ENCODE peak calls at places on chromosomes 4 and X, in eight cellular contexts. C is endodermal cell; H is A172; X is stimulated activated naive CD4-positive, alpha-beta T cell; S is AG08396; Z is hepatic stellate cell; F is mesendoderm; O is T-helper 2 cell. R is an unnamed sample.
A peak's percentile ranks its signal among the peaks of the same experiment; 100 is the strongest.

GRCh38 chr4:7074423-7074822 is 6.6 kb upstream of the GRPEL1 start:
- DNase-seq in C (no peak), Z (no peak), O (no peak), S (peak; percentile 47), F (no peak), X (no peak), H (peak; percentile 74), R (no peak)

GRCh38 chrX:115679460-115679859 is 118.5 kb downstream of the PLS3 start:
- DNase-seq in O (no peak), S (peak; percentile 24), H (peak; percentile 0), C (no peak), X (no peak), Z (peak; percentile 47), F (peak; percentile 33), R (no peak)

GRCh38 chr4:244471-244870 is 60.8 kb downstream of the ZNF732 start:
- DNase-seq in C (peak; percentile 74), O (peak; percentile 28), Z (no peak), F (peak; percentile 64), S (no peak), X (peak; percentile 62), H (peak; percentile 7), R (peak; percentile 14)

GRCh38 chrX:107562482-107562881 is 65.8 kb upstream of the PRPS1 start:
- DNase-seq in S (peak; percentile 62), O (no peak), Z (peak; percentile 58), H (peak; percentile 52), X (no peak), C (peak; percentile 70), F (peak; percentile 69), R (no peak)

GRCh38 chr4:95379633-95380032 is 169.1 kb downstream of the UNC5C start:
- DNase-seq in O (no peak), S (no peak), H (no peak), Z (no peak), C (no peak), F (no peak), X (no peak), R (no peak)

GRCh38 chrX:3939967-3940610 is 226.6 kb upstream of the PRKX start:
- DNase-seq in Z (peak; percentile 12), F (peak; percentile 25), S (peak; percentile 27), H (peak; percentile 6), X (peak; percentile 12), C (no peak), O (no peak), R (no peak)

GRCh38 chr4:123168812-123169211 is 227.8 kb upstream of the SPRY1 start:
- DNase-seq in O (no peak), F (peak; percentile 4), X (no peak), S (no peak), Z (no peak), H (no peak), C (no peak), R (no peak)

GRCh38 chr4:1978741-1979476 is 29.9 kb downstream of the NELFA start:
- DNase-seq in H (no peak), C (no peak), X (no peak), S (no peak), O (no peak), Z (no peak), F (no peak), R (no peak)

GRCh38 chrX:15918003-15918402 is 63.4 kb upstream of the AP1S2 start:
- DNase-seq in C (no peak), S (no peak), X (no peak), Z (no peak), F (no peak), O (no peak), H (no peak), R (no peak)

GRCh38 chr4:6984611-6985115 is 58.5 kb upstream of the TADA2B start:
- DNase-seq in H (no peak), C (no peak), O (no peak), F (no peak), Z (no peak), S (no peak), X (no peak), R (no peak)

GRCh38 chr4:77155631-77156345 is 1.2 kb upstream of the CCNG2 start:
- DNase-seq in S (no peak), F (peak; percentile 61), H (no peak), O (no peak), C (no peak), Z (no peak), X (no peak), R (no peak)

GRCh38 chr4:10106421-10107039 is 10.1 kb downstream of the WDR1 start:
- DNase-seq in X (no peak), O (peak; percentile 72), F (peak; percentile 80), C (no peak), S (peak; percentile 94), Z (peak; percentile 98), H (peak; percentile 98), R (no peak)

GRCh38 chr4:26779674-26780073 is 81.0 kb upstream of the STIM2 start:
- DNase-seq in C (no peak), H (peak; percentile 17), X (no peak), Z (no peak), O (no peak), F (no peak), S (peak; percentile 36), R (no peak)

GRCh38 chrX:40145670-40146470 is 48.1 kb upstream of the BCOR start:
- DNase-seq in S (peak; percentile 52), Z (peak; percentile 46), C (peak; percentile 68), O (no peak), X (no peak), H (no peak), F (no peak), R (no peak)

GRCh38 chr4:176778063-176778462 is 14.7 kb downstream of the VEGFC start:
- DNase-seq in C (no peak), H (peak; percentile 53), F (no peak), Z (no peak), S (no peak), O (no peak), X (no peak), R (no peak)

GRCh38 chr4:174503079-174503724 is 19.1 kb downstream of the HPGD start:
- DNase-seq in X (no peak), C (no peak), Z (no peak), O (no peak), H (peak; percentile 33), S (peak; percentile 11), F (no peak), R (no peak)

GRCh38 chrX:38820751-38821150 is 19.5 kb downstream of the MID1IP1 start:
- DNase-seq in H (no peak), Z (no peak), X (no peak), O (no peak), C (no peak), S (no peak), F (no peak), R (no peak)

GRCh38 chr4:77151246-77151645 is 5.8 kb upstream of the CCNG2 start:
- DNase-seq in Z (no peak), C (no peak), F (no peak), H (no peak), S (no peak), X (no peak), O (no peak), R (no peak)

GRCh38 chrX:119640621-119641020 is 34.4 kb upstream of the NKRF start:
- DNase-seq in O (no peak), S (no peak), F (no peak), Z (no peak), X (no peak), H (no peak), C (no peak), R (no peak)

GRCh38 chrX:74500555-74500954 is 79.3 kb downstream of the SLC16A2 start:
- DNase-seq in O (no peak), C (no peak), F (no peak), S (no peak), Z (no peak), H (no peak), X (no peak), R (no peak)

GRCh38 chr4:52892880-52893279 is 30.8 kb downstream of the RASL11B start:
- DNase-seq in F (no peak), O (no peak), C (no peak), H (no peak), X (no peak), Z (no peak), S (peak; percentile 43), R (no peak)

GRCh38 chrX:65596270-65596669 is 61.7 kb upstream of the LAS1L start:
- DNase-seq in X (peak; percentile 29), O (peak; percentile 62), F (peak; percentile 50), Z (no peak), H (peak; percentile 62), S (no peak), C (no peak), R (peak; percentile 10)

GRCh38 chr4:61556277-61556676 is 356.2 kb downstream of the ADGRL3 start:
- DNase-seq in Z (no peak), S (no peak), O (no peak), F (peak; percentile 14), H (no peak), X (no peak), C (no peak), R (no peak)

GRCh38 chrX:12580548-12580947 is 210.7 kb upstream of the PRPS2 start:
- DNase-seq in F (no peak), O (no peak), C (no peak), S (no peak), H (peak; percentile 34), Z (no peak), X (no peak), R (no peak)

GRCh38 chr4:74738756-74739155 is 55.6 kb downstream of the BTC start:
- DNase-seq in X (no peak), S (no peak), C (no peak), H (no peak), F (no peak), Z (no peak), O (no peak), R (no peak)

GRCh38 chr4:692771-693554 is 4.0 kb upstream of the SLC49A3 start:
- DNase-seq in Z (no peak), O (no peak), X (no peak), F (no peak), S (no peak), H (no peak), C (no peak), R (no peak)

R was measured in T-helper 1 cell.